ENCODE peak calls at places on chromosomes 4 and X, in nine cellular contexts. R is mammary epithelial cell; F is GM23248; E is breast epithelium; X is cardiac muscle cell; J is sigmoid colon; C is CD4-positive, CD25-positive, alpha-beta regulatory T cell; T is CD4-positive, alpha-beta memory T cell; A is AG04450. D is an unnamed sample.

GRCh38 chr4:166128452-166128851 is 255.4 kb downstream of the TLL1 start:
- DNase-seq in F (no peak), E (no peak), A (no peak), X (peak; percentile 56), C (no peak), T (no peak), R (peak; percentile 70), J (no peak), D (no peak)

GRCh38 chr4:130747842-130748241 is 1651.9 kb downstream of the C4orf33 start:
- DNase-seq in J (no peak), X (peak; percentile 0), R (no peak), A (no peak), T (no peak), E (no peak), C (no peak), F (no peak), D (no peak)

GRCh38 chr4:99013402-99013843 is 17.9 kb downstream of the METAP1 start:
- DNase-seq in J (no peak), R (no peak), C (no peak), F (no peak), X (peak; percentile 50), E (no peak), T (no peak), A (no peak), D (no peak)

GRCh38 chr4:80462537-80463207 is 127.1 kb downstream of the CFAP299 start:
- DNase-seq in C (peak; percentile 47), A (no peak), X (no peak), T (peak; percentile 27), E (no peak), F (peak; percentile 40), J (no peak), R (no peak), D (no peak)

GRCh38 chr4:112253382-112254000 is 21.9 kb downstream of the AP1AR start:
- DNase-seq in F (no peak), J (no peak), X (no peak), A (no peak), C (no peak), E (no peak), R (no peak), T (no peak), D (no peak)

GRCh38 chr4:86497131-86497530 is 97.0 kb upstream of the PTPN13 start:
- DNase-seq in J (no peak), R (peak; percentile 48), T (no peak), X (peak; percentile 38), C (no peak), E (no peak), A (no peak), F (peak; percentile 77), D (no peak)

GRCh38 chr4:158211288-158211687 is 1.0 kb downstream of the TMEM144 start:
- DNase-seq in F (no peak), X (no peak), E (no peak), T (no peak), A (no peak), J (no peak), C (no peak), R (no peak), D (no peak)

GRCh38 chrX:129678176-129678880 is 23.6 kb upstream of the APLN start:
- DNase-seq in E (no peak), T (peak; percentile 51), A (no peak), J (peak; percentile 71), R (no peak), X (no peak), C (peak; percentile 66), F (peak; percentile 62), D (peak; percentile 46)

GRCh38 chr4:127470290-127470809 is 162.4 kb upstream of the INTU start:
- DNase-seq in X (no peak), E (no peak), F (no peak), R (no peak), C (no peak), T (no peak), A (no peak), J (no peak), D (no peak)

GRCh38 chr4:87073570-87074470 is 139.0 kb downstream of the AFF1 start:
- DNase-seq in C (peak; percentile 89), E (no peak), J (peak; percentile 82), F (no peak), R (peak; percentile 17), T (peak; percentile 37), A (no peak), X (peak; percentile 37), D (peak; percentile 11)

GRCh38 chrX:153388722-153389459 is 12.3 kb downstream of the PNMA6E start:
- DNase-seq in J (no peak), T (no peak), X (no peak), C (no peak), R (no peak), A (no peak), E (no peak), F (no peak), D (no peak)

GRCh38 chr4:3041192-3042142 is 32.9 kb downstream of the HTT-AS start:
- DNase-seq in R (peak; percentile 65), E (peak; percentile 69), C (peak; percentile 80), A (no peak), J (peak; percentile 83), T (peak; percentile 35), F (peak; percentile 80), X (peak; percentile 11), D (peak; percentile 53)

GRCh38 chrX:7252013-7252610 is 104.2 kb upstream of the PUDP start:
- DNase-seq in R (peak; percentile 57), X (no peak), C (peak; percentile 2), T (no peak), F (no peak), A (no peak), J (no peak), E (peak; percentile 61), D (no peak)

GRCh38 chrX:119757979-119758681 is at the start of gene SOWAHD:
- DNase-seq in T (peak; percentile 33), E (no peak), J (peak; percentile 68), F (peak; percentile 49), C (peak; percentile 20), X (no peak), R (peak; percentile 39), A (no peak), D (peak; percentile 25)

GRCh38 chrX:70592091-70592490 is 147.5 kb downstream of the DLG3 start:
- DNase-seq in T (no peak), C (peak; percentile 75), R (peak; percentile 84), F (peak; percentile 84), A (peak; percentile 4), J (no peak), X (peak; percentile 64), E (no peak), D (no peak)

DNA sequence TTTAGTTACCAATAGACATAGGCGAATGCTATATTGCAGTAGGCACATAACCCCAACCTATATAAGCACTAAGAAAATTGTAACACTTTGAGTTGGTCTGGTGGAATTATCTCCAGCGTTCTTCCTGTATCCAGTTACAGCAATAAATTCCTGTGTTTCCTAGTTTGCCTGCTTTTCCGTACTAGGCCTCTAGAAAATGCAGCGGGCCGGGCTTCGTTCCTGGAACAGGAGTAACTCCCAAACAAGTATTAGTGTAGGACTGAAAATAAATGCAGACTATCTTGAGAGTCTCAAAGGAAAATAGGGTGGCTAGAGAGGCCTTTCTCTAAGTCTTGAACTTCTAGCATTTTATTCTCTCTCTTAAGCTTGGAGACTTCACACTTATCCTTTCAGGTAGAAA is 159.8 kb downstream of the OR13H1 start:
- DNase-seq in J (no peak), E (no peak), T (no peak), A (no peak), F (no peak), R (peak; percentile 3), C (no peak), X (no peak), D (no peak)
- H3K4me3 ChIP-seq in J (no peak overlapping the region), E (peak overlapping the region; percentile 49), T (no peak overlapping the region), A (no peak overlapping the region), F (no peak overlapping the region), R (no peak overlapping the region), C (no peak overlapping the region), X (no peak overlapping the region), D (no peak overlapping the region)

GRCh38 chrX:114787016-114787415 is 203.1 kb downstream of the HTR2C start:
- DNase-seq in J (no peak), E (no peak), X (no peak), R (no peak), T (no peak), F (no peak), C (no peak), A (no peak), D (no peak)
- H3K27ac ChIP-seq in J (no peak overlapping the region), E (no peak overlapping the region), X (no peak overlapping the region), R (no peak overlapping the region), T (no peak overlapping the region), F (no peak overlapping the region), C (no peak overlapping the region), A (no peak overlapping the region), D (no peak overlapping the region)

GRCh38 chr4:186699298-186699697 is 24.4 kb downstream of the FAT1 start:
- DNase-seq in R (peak; percentile 71), C (no peak), E (no peak), T (no peak), A (no peak), F (peak; percentile 24), X (peak; percentile 24), J (no peak), D (no peak)

GRCh38 chr4:186701788-186702187 is 21.9 kb downstream of the FAT1 start:
- DNase-seq in A (no peak), R (no peak), X (no peak), C (no peak), E (no peak), F (no peak), J (no peak), T (no peak), D (no peak)

GRCh38 chr4:186699881-186700397 is 23.7 kb downstream of the FAT1 start:
- DNase-seq in C (no peak), R (no peak), T (no peak), A (no peak), X (no peak), E (no peak), F (no peak), J (no peak), D (no peak)

GRCh38 chr4:186701273-186701672 is 22.4 kb downstream of the FAT1 start:
- DNase-seq in A (no peak), E (no peak), C (no peak), T (no peak), F (peak; percentile 75), J (no peak), X (peak; percentile 89), R (no peak), D (no peak)

DNA sequence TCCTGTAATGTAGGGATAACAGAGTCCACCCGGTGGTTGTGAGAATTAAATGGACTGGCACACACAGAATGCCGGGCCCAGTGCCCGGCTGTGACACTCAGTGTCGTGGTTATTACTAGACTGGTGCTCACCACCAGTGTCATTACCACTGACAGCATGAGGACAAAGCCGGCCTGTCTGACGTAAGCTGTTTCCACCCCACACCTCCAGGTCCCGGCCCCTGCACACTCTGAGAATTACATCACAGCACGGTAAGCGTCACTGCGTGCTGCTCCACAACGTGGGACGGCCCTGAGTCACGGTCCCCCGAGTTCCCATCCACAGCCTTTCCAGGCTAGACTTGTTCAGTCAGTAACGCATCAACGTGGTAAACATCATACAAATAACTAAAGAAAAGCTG is 22.9 kb downstream of the FAT1 start:
- DNase-seq in A (no peak), C (no peak), X (peak; percentile 86), F (peak; percentile 97), R (peak; percentile 65), T (no peak), E (no peak), J (peak; percentile 91), D (no peak)
- H3K4me3 ChIP-seq in A (no peak overlapping the region), C (no peak overlapping the region), X (no peak overlapping the region), F (peak overlapping the region; percentile 51), R (no peak overlapping the region), T (no peak overlapping the region), E (peak overlapping the region; percentile 29), J (no peak overlapping the region), D (no peak overlapping the region)

DNA sequence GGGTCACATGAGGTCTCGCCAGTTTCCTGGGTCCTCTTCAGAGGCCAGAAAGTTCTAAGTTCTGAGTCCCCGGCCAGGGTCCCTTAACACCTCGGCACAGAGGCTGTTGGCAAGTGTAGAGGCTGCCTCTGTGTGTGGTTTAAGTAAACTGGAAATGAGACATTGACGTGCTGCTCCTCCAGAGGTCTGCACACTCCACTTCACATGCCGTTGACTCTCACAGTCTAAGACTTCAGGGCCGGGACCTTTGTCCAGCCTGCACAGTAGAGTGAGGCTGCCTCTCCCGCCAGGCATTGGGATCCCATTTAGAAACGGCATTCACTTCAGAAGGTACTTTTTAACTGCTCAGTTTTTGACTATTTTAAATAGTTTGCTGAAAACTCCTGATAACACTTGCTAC is 10.6 kb upstream of the TADA2B start:
- DNase-seq in C (no peak), E (no peak), T (no peak), A (no peak), J (no peak), X (no peak), F (no peak), R (no peak), D (no peak)
- H3K27ac ChIP-seq in C (no peak overlapping the region), E (no peak overlapping the region), T (no peak overlapping the region), A (no peak overlapping the region), J (no peak overlapping the region), X (peak overlapping the region; percentile 5), F (no peak overlapping the region), R (no peak overlapping the region), D (no peak overlapping the region)

D was measured in CD8-positive, alpha-beta memory T cell.